ENCODE peak calls at places on chromosomes 16 and 17, in seven cellular contexts. B, O, M, W, A, N and V are unnamed samples.
A peak's percentile ranks its signal among the peaks of the same experiment; 100 is the strongest.

GRCh38 chr16:12833939-12834338 is 30.3 kb upstream of the CPPED1 start:
- DNase-seq in B (no peak), O (peak; percentile 22), M (peak; percentile 78), W (peak; percentile 7), A (no peak), N (no peak), V (no peak)

GRCh38 chr16:67668495-67669157 is 2.0 kb downstream of the C16orf86 start:
- DNase-seq in B (no peak), O (no peak), M (no peak), W (no peak), A (no peak), N (no peak), V (no peak)

GRCh38 chr17:18093616-18094408 is 6.1 kb downstream of the DRG2 start:
- DNase-seq in B (no peak), O (peak; percentile 64), M (peak; percentile 58), W (peak; percentile 65), A (peak; percentile 5), N (no peak), V (peak; percentile 54)

GRCh38 chr16:31488630-31489564 is 6.0 kb downstream of the SLC5A2 start:
- DNase-seq in B (no peak), O (no peak), M (no peak), W (no peak), A (no peak), N (no peak), V (no peak)

GRCh38 chr17:82870091-82870491 is 30.3 kb upstream of the ZNF750 start:
- DNase-seq in B (no peak), O (no peak), M (no peak), W (no peak), A (no peak), N (no peak), V (no peak)

GRCh38 chr17:58302919-58303551 is 22.3 kb upstream of the MPO start:
- DNase-seq in B (no peak), O (no peak), M (no peak), W (no peak), A (no peak), N (no peak), V (no peak)

GRCh38 chr16:4900036-4900435 is 36.9 kb downstream of the PPL start:
- DNase-seq in B (no peak), O (no peak), M (no peak), W (no peak), A (no peak), N (no peak), V (no peak)

GRCh38 chr17:74528491-74529199 is 2.6 kb downstream of the CD300LB start:
- DNase-seq in B (no peak), O (no peak), M (no peak), W (no peak), A (no peak), N (no peak), V (peak; percentile 63)

GRCh38 chr17:53626286-53626685 is 196.4 kb upstream of the KIF2B start:
- DNase-seq in B (no peak), O (peak; percentile 19), M (peak; percentile 82), W (no peak), A (no peak), N (no peak), V (peak; percentile 3)

GRCh38 chr17:73131993-73132595 is 32.7 kb upstream of the SSTR2 start:
- DNase-seq in B (no peak), O (no peak), M (no peak), W (no peak), A (no peak), N (no peak), V (no peak)